ENCODE peak calls at places on chromosome 5, in four cellular contexts. One of them, this sample, is unnamed.

GRCh38 chr5:646396-647201 is 34.5 kb downstream of the CEP72 start:
- DNase-seq in activated naive CD8-positive, alpha-beta T cell treated with anti-CD3 and anti-CD28 coated beads, Interleukin-2, amount 50 U/mL, for 16 hours: no peak
- DNase-seq in HT-29: no peak
- DNase-seq in astrocyte of the hippocampus: no peak
- DNase-seq in this sample: no peak

GRCh38 chr5:149472399-149472798 is 78.8 kb downstream of the CSNK1A1 start:
- DNase-seq in astrocyte of the hippocampus: no peak
- DNase-seq in activated naive CD8-positive, alpha-beta T cell treated with anti-CD3 and anti-CD28 coated beads, Interleukin-2, amount 50 U/mL, for 16 hours: no peak
- DNase-seq in HT-29: no peak
- DNase-seq in this sample: no peak

GRCh38 chr5:154179846-154180710 is 10.5 kb upstream of the GALNT10 start:
- DNase-seq in HT-29: peak
- DNase-seq in activated naive CD8-positive, alpha-beta T cell treated with anti-CD3 and anti-CD28 coated beads, Interleukin-2, amount 50 U/mL, for 16 hours: no peak
- DNase-seq in astrocyte of the hippocampus: peak
- DNase-seq in this sample: peak

GRCh38 chr5:61200582-61201155 is 38.4 kb upstream of the SMIM15 start:
- DNase-seq in astrocyte of the hippocampus: no peak
- DNase-seq in activated naive CD8-positive, alpha-beta T cell treated with anti-CD3 and anti-CD28 coated beads, Interleukin-2, amount 50 U/mL, for 16 hours: no peak
- DNase-seq in HT-29: no peak
- DNase-seq in this sample: no peak

GRCh38 chr5:72108200-72109050 is 1.1 kb downstream of the MAP1B start:
- DNase-seq in HT-29: no peak
- DNase-seq in astrocyte of the hippocampus: peak
- DNase-seq in activated naive CD8-positive, alpha-beta T cell treated with anti-CD3 and anti-CD28 coated beads, Interleukin-2, amount 50 U/mL, for 16 hours: no peak
- DNase-seq in this sample: peak

GRCh38 chr5:53063791-53064190 is 45.8 kb downstream of the MOCS2 start:
- DNase-seq in astrocyte of the hippocampus: no peak
- DNase-seq in HT-29: no peak
- DNase-seq in activated naive CD8-positive, alpha-beta T cell treated with anti-CD3 and anti-CD28 coated beads, Interleukin-2, amount 50 U/mL, for 16 hours: no peak
- DNase-seq in this sample: no peak

GRCh38 chr5:165622864-165623536 is 2117.6 kb downstream of the MAT2B start:
- DNase-seq in astrocyte of the hippocampus: no peak
- DNase-seq in HT-29: no peak
- DNase-seq in activated naive CD8-positive, alpha-beta T cell treated with anti-CD3 and anti-CD28 coated beads, Interleukin-2, amount 50 U/mL, for 16 hours: no peak
- DNase-seq in this sample: peak

GRCh38 chr5:9888517-9888916 is 258.4 kb upstream of the TAS2R1 start:
- DNase-seq in astrocyte of the hippocampus: peak
- DNase-seq in activated naive CD8-positive, alpha-beta T cell treated with anti-CD3 and anti-CD28 coated beads, Interleukin-2, amount 50 U/mL, for 16 hours: no peak
- DNase-seq in HT-29: no peak
- DNase-seq in this sample: peak

GRCh38 chr5:173714551-173715428 is 98.3 kb upstream of the BOD1 start:
- DNase-seq in HT-29: no peak
- DNase-seq in activated naive CD8-positive, alpha-beta T cell treated with anti-CD3 and anti-CD28 coated beads, Interleukin-2, amount 50 U/mL, for 16 hours: no peak
- DNase-seq in astrocyte of the hippocampus: peak
- DNase-seq in this sample: peak

GRCh38 chr5:134135091-134135655 is 20.7 kb downstream of the TCF7 start:
- DNase-seq in astrocyte of the hippocampus: no peak
- DNase-seq in activated naive CD8-positive, alpha-beta T cell treated with anti-CD3 and anti-CD28 coated beads, Interleukin-2, amount 50 U/mL, for 16 hours: no peak
- DNase-seq in HT-29: no peak
- DNase-seq in this sample: no peak

GRCh38 chr5:10612251-10612650 is 48.4 kb downstream of the ANKRD33B start:
- DNase-seq in HT-29: no peak
- DNase-seq in astrocyte of the hippocampus: no peak
- DNase-seq in activated naive CD8-positive, alpha-beta T cell treated with anti-CD3 and anti-CD28 coated beads, Interleukin-2, amount 50 U/mL, for 16 hours: no peak
- DNase-seq in this sample: no peak

GRCh38 chr5:66933066-66933465 is 263.5 kb downstream of the CD180 start:
- DNase-seq in HT-29: no peak
- DNase-seq in astrocyte of the hippocampus: no peak
- DNase-seq in activated naive CD8-positive, alpha-beta T cell treated with anti-CD3 and anti-CD28 coated beads, Interleukin-2, amount 50 U/mL, for 16 hours: no peak
- DNase-seq in this sample: peak

GRCh38 chr5:151107738-151108520 is 27.1 kb upstream of the TNIP1 start:
- DNase-seq in activated naive CD8-positive, alpha-beta T cell treated with anti-CD3 and anti-CD28 coated beads, Interleukin-2, amount 50 U/mL, for 16 hours: no peak
- DNase-seq in HT-29: peak
- DNase-seq in astrocyte of the hippocampus: peak
- DNase-seq in this sample: peak

GRCh38 chr5:141654298-141654697 is 3.1 kb upstream of the FCHSD1 start:
- DNase-seq in HT-29: no peak
- DNase-seq in astrocyte of the hippocampus: peak
- DNase-seq in activated naive CD8-positive, alpha-beta T cell treated with anti-CD3 and anti-CD28 coated beads, Interleukin-2, amount 50 U/mL, for 16 hours: no peak
- DNase-seq in this sample: peak

GRCh38 chr5:164504141-164504772 is 998.8 kb downstream of the MAT2B start:
- DNase-seq in astrocyte of the hippocampus: peak
- DNase-seq in HT-29: peak
- DNase-seq in activated naive CD8-positive, alpha-beta T cell treated with anti-CD3 and anti-CD28 coated beads, Interleukin-2, amount 50 U/mL, for 16 hours: no peak
- DNase-seq in this sample: peak

GRCh38 chr5:116315531-116315930 is 230.7 kb downstream of the COMMD10 start:
- DNase-seq in astrocyte of the hippocampus: no peak
- DNase-seq in HT-29: no peak
- DNase-seq in activated naive CD8-positive, alpha-beta T cell treated with anti-CD3 and anti-CD28 coated beads, Interleukin-2, amount 50 U/mL, for 16 hours: no peak
- DNase-seq in this sample: no peak

GRCh38 chr5:78716221-78716620 is 67.6 kb upstream of the LHFPL2 start:
- DNase-seq in HT-29: no peak
- DNase-seq in activated naive CD8-positive, alpha-beta T cell treated with anti-CD3 and anti-CD28 coated beads, Interleukin-2, amount 50 U/mL, for 16 hours: no peak
- DNase-seq in astrocyte of the hippocampus: peak
- DNase-seq in this sample: peak

GRCh38 chr5:71986101-71986500 is 121.2 kb upstream of the MAP1B start:
- DNase-seq in HT-29: no peak
- DNase-seq in activated naive CD8-positive, alpha-beta T cell treated with anti-CD3 and anti-CD28 coated beads, Interleukin-2, amount 50 U/mL, for 16 hours: no peak
- DNase-seq in astrocyte of the hippocampus: no peak
- DNase-seq in this sample: no peak

GRCh38 chr5:125575561-125576504 is 829.4 kb upstream of the ZNF608 start:
- DNase-seq in activated naive CD8-positive, alpha-beta T cell treated with anti-CD3 and anti-CD28 coated beads, Interleukin-2, amount 50 U/mL, for 16 hours: no peak
- DNase-seq in astrocyte of the hippocampus: peak
- DNase-seq in HT-29: peak
- DNase-seq in this sample: peak

GRCh38 chr5:90135979-90136378 is 273.6 kb downstream of the CETN3 start:
- DNase-seq in astrocyte of the hippocampus: no peak
- DNase-seq in activated naive CD8-positive, alpha-beta T cell treated with anti-CD3 and anti-CD28 coated beads, Interleukin-2, amount 50 U/mL, for 16 hours: no peak
- DNase-seq in HT-29: peak
- DNase-seq in this sample: no peak

GRCh38 chr5:88236866-88237642 is 31.6 kb downstream of the TMEM161B start:
- DNase-seq in astrocyte of the hippocampus: no peak
- DNase-seq in HT-29: no peak
- DNase-seq in activated naive CD8-positive, alpha-beta T cell treated with anti-CD3 and anti-CD28 coated beads, Interleukin-2, amount 50 U/mL, for 16 hours: no peak
- DNase-seq in this sample: peak

GRCh38 chr5:177430146-177430951 is 3.9 kb downstream of the GRK6 start:
- DNase-seq in HT-29: no peak
- DNase-seq in astrocyte of the hippocampus: no peak
- DNase-seq in activated naive CD8-positive, alpha-beta T cell treated with anti-CD3 and anti-CD28 coated beads, Interleukin-2, amount 50 U/mL, for 16 hours: no peak
- DNase-seq in this sample: no peak

GRCh38 chr5:149227168-149227826 is 44.4 kb upstream of the AFAP1L1 start:
- DNase-seq in astrocyte of the hippocampus: peak
- DNase-seq in HT-29: peak
- DNase-seq in activated naive CD8-positive, alpha-beta T cell treated with anti-CD3 and anti-CD28 coated beads, Interleukin-2, amount 50 U/mL, for 16 hours: no peak
- DNase-seq in this sample: peak

GRCh38 chr5:119021333-119021732 is 33.0 kb upstream of the DTWD2 start:
- DNase-seq in astrocyte of the hippocampus: no peak
- DNase-seq in HT-29: no peak
- DNase-seq in activated naive CD8-positive, alpha-beta T cell treated with anti-CD3 and anti-CD28 coated beads, Interleukin-2, amount 50 U/mL, for 16 hours: no peak
- DNase-seq in this sample: no peak

GRCh38 chr5:107858324-107858723 is 187.6 kb upstream of the EFNA5 start:
- DNase-seq in HT-29: no peak
- DNase-seq in activated naive CD8-positive, alpha-beta T cell treated with anti-CD3 and anti-CD28 coated beads, Interleukin-2, amount 50 U/mL, for 16 hours: no peak
- DNase-seq in astrocyte of the hippocampus: no peak
- DNase-seq in this sample: no peak

GRCh38 chr5:160787247-160787646 is 64.8 kb downstream of the ATP10B start:
- DNase-seq in astrocyte of the hippocampus: peak
- DNase-seq in activated naive CD8-positive, alpha-beta T cell treated with anti-CD3 and anti-CD28 coated beads, Interleukin-2, amount 50 U/mL, for 16 hours: no peak
- DNase-seq in HT-29: peak
- DNase-seq in this sample: no peak

GRCh38 chr5:65034029-65034781 is 265.5 kb downstream of the CWC27 start:
- DNase-seq in activated naive CD8-positive, alpha-beta T cell treated with anti-CD3 and anti-CD28 coated beads, Interleukin-2, amount 50 U/mL, for 16 hours: no peak
- DNase-seq in HT-29: no peak
- DNase-seq in astrocyte of the hippocampus: no peak
- DNase-seq in this sample: no peak

GRCh38 chr5:67366256-67366655 is 169.7 kb upstream of the CD180 start:
- DNase-seq in astrocyte of the hippocampus: no peak
- DNase-seq in activated naive CD8-positive, alpha-beta T cell treated with anti-CD3 and anti-CD28 coated beads, Interleukin-2, amount 50 U/mL, for 16 hours: no peak
- DNase-seq in HT-29: no peak
- DNase-seq in this sample: no peak

GRCh38 chr5:131587541-131587940 is 47.5 kb downstream of the RAPGEF6 start:
- DNase-seq in astrocyte of the hippocampus: peak
- DNase-seq in HT-29: no peak
- DNase-seq in activated naive CD8-positive, alpha-beta T cell treated with anti-CD3 and anti-CD28 coated beads, Interleukin-2, amount 50 U/mL, for 16 hours: no peak
- DNase-seq in this sample: peak

GRCh38 chr5:57316798-57317327 is 143.0 kb downstream of the GPBP1 start:
- DNase-seq in HT-29: peak
- DNase-seq in astrocyte of the hippocampus: peak
- DNase-seq in activated naive CD8-positive, alpha-beta T cell treated with anti-CD3 and anti-CD28 coated beads, Interleukin-2, amount 50 U/mL, for 16 hours: no peak
- DNase-seq in this sample: peak

This sample was measured in astrocyte of the spinal cord.